ENCODE peak calls at places on chromosomes 2 and 18, in four cellular contexts. One of them, this sample, is unnamed.

GRCh38 chr2:160482673-160483072 is 10.9 kb downstream of the RBMS1 start:
- DNase-seq in MM.1S: no peak
- DNase-seq in mammary epithelial cell: no peak
- DNase-seq in hepatocyte: no peak
- DNase-seq in this sample: no peak

GRCh38 chr18:44229693-44230108 is 451.0 kb upstream of the SETBP1 start:
- DNase-seq in mammary epithelial cell: peak; percentile 42
- DNase-seq in hepatocyte: peak; percentile 57
- DNase-seq in MM.1S: no peak
- DNase-seq in this sample: peak; percentile 51

GRCh38 chr2:23669413-23670244 is 257.3 kb downstream of the ATAD2B start:
- DNase-seq in hepatocyte: peak; percentile 44
- DNase-seq in mammary epithelial cell: peak; percentile 67
- DNase-seq in MM.1S: no peak
- DNase-seq in this sample: no peak

GRCh38 chr2:160652236-160652635 is 158.6 kb upstream of the RBMS1 start:
- DNase-seq in mammary epithelial cell: peak; percentile 91
- DNase-seq in MM.1S: peak; percentile 40
- DNase-seq in hepatocyte: no peak
- DNase-seq in this sample: peak; percentile 34

GRCh38 chr2:237184192-237184922 is 98.7 kb downstream of the COPS8 start:
- DNase-seq in MM.1S: no peak
- DNase-seq in hepatocyte: no peak
- DNase-seq in mammary epithelial cell: peak; percentile 26
- DNase-seq in this sample: peak; percentile 85

GRCh38 chr18:56458770-56459450 is 179.5 kb downstream of the TXNL1 start:
- DNase-seq in hepatocyte: no peak
- DNase-seq in mammary epithelial cell: no peak
- DNase-seq in MM.1S: no peak
- DNase-seq in this sample: no peak

GRCh38 chr2:179824961-179825360 is 36.5 kb downstream of the ZNF385B start:
- DNase-seq in mammary epithelial cell: no peak
- DNase-seq in MM.1S: no peak
- DNase-seq in hepatocyte: no peak
- DNase-seq in this sample: no peak

GRCh38 chr2:29054430-29054829 is 19.9 kb downstream of the PCARE start:
- DNase-seq in MM.1S: no peak
- DNase-seq in mammary epithelial cell: no peak
- DNase-seq in hepatocyte: no peak
- DNase-seq in this sample: no peak

GRCh38 chr2:99756059-99756458 is 266.2 kb upstream of the REV1 start:
- DNase-seq in MM.1S: no peak
- DNase-seq in hepatocyte: no peak
- DNase-seq in mammary epithelial cell: no peak
- DNase-seq in this sample: no peak

GRCh38 chr2:142140434-142140845 is 9.6 kb upstream of the LRP1B start:
- DNase-seq in hepatocyte: peak; percentile 57
- DNase-seq in mammary epithelial cell: no peak
- DNase-seq in MM.1S: peak; percentile 43
- DNase-seq in this sample: peak; percentile 34

GRCh38 chr2:177983183-177983788 is 89.3 kb downstream of the PDE11A start:
- DNase-seq in MM.1S: peak; percentile 64
- DNase-seq in hepatocyte: peak; percentile 69
- DNase-seq in mammary epithelial cell: peak; percentile 36
- DNase-seq in this sample: peak; percentile 79

GRCh38 chr2:86028763-86029381 is 76.8 kb downstream of the POLR1A start:
- DNase-seq in MM.1S: no peak
- DNase-seq in hepatocyte: no peak
- DNase-seq in mammary epithelial cell: no peak
- DNase-seq in this sample: no peak

GRCh38 chr2:54402350-54402749 is 53.8 kb upstream of the SPTBN1 start:
- DNase-seq in hepatocyte: peak; percentile 32
- DNase-seq in MM.1S: no peak
- DNase-seq in mammary epithelial cell: no peak
- DNase-seq in this sample: peak; percentile 23

GRCh38 chr2:240018071-240018750 is 6.9 kb downstream of the NDUFA10 start:
- DNase-seq in MM.1S: no peak
- DNase-seq in hepatocyte: no peak
- DNase-seq in mammary epithelial cell: no peak
- DNase-seq in this sample: no peak

GRCh38 chr2:208406474-208407451 is at the start of gene PTH2R:
- DNase-seq in mammary epithelial cell: no peak
- DNase-seq in hepatocyte: peak; percentile 37
- DNase-seq in MM.1S: no peak
- DNase-seq in this sample: peak; percentile 23

GRCh38 chr18:13264091-13264777 is 45.7 kb downstream of the LDLRAD4 start:
- DNase-seq in hepatocyte: peak; percentile 65
- DNase-seq in MM.1S: no peak
- DNase-seq in mammary epithelial cell: no peak
- DNase-seq in this sample: no peak

GRCh38 chr2:109210431-109211200 is 81.6 kb downstream of the SH3RF3 start:
- DNase-seq in hepatocyte: no peak
- DNase-seq in mammary epithelial cell: no peak
- DNase-seq in MM.1S: no peak
- DNase-seq in this sample: peak; percentile 81

GRCh38 chr2:233414777-233415570 is 60.7 kb downstream of the DGKD start:
- DNase-seq in hepatocyte: no peak
- DNase-seq in mammary epithelial cell: peak; percentile 66
- DNase-seq in MM.1S: no peak
- DNase-seq in this sample: peak; percentile 81

GRCh38 chr2:226674123-226674522 is 125.5 kb downstream of the IRS1 start:
- DNase-seq in MM.1S: no peak
- DNase-seq in mammary epithelial cell: no peak
- DNase-seq in hepatocyte: no peak
- DNase-seq in this sample: peak; percentile 33

GRCh38 chr2:101383016-101383541 is 4.2 kb downstream of the CREG2 start:
- DNase-seq in MM.1S: no peak
- DNase-seq in mammary epithelial cell: no peak
- DNase-seq in hepatocyte: no peak
- DNase-seq in this sample: no peak

DNA sequence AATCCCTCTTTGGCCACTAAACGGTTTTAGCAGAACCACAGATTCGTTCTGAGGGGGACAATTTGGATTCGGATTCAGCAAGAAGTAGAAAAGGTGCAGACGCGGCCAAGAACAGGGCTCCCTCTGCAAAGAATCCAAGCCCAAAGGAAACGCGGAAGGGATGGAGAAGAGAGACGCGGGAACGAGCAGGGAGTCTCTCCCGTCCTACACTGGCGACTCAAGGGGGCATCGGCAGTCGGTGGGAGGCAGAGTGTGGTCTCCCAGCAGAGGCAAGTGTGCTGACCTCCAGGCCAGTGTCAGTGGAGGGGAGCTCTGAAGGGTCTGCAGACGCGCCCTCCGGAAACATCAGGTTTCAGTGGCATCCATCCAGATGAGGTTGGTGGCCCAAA is 1.1 kb downstream of the TMEM163 start:
- DNase-seq in MM.1S: no peak
- DNase-seq in hepatocyte: no peak
- DNase-seq in mammary epithelial cell: no peak
- DNase-seq in this sample: peak; percentile 9
- TF ChIP-seq EZH2 in MM.1S: no peak
- TF ChIP-seq EZH2 in hepatocyte: peak; percentile 90
- TF ChIP-seq EZH2 in mammary epithelial cell: peak; percentile 97
- TF ChIP-seq EZH2 in this sample: no peak

DNA sequence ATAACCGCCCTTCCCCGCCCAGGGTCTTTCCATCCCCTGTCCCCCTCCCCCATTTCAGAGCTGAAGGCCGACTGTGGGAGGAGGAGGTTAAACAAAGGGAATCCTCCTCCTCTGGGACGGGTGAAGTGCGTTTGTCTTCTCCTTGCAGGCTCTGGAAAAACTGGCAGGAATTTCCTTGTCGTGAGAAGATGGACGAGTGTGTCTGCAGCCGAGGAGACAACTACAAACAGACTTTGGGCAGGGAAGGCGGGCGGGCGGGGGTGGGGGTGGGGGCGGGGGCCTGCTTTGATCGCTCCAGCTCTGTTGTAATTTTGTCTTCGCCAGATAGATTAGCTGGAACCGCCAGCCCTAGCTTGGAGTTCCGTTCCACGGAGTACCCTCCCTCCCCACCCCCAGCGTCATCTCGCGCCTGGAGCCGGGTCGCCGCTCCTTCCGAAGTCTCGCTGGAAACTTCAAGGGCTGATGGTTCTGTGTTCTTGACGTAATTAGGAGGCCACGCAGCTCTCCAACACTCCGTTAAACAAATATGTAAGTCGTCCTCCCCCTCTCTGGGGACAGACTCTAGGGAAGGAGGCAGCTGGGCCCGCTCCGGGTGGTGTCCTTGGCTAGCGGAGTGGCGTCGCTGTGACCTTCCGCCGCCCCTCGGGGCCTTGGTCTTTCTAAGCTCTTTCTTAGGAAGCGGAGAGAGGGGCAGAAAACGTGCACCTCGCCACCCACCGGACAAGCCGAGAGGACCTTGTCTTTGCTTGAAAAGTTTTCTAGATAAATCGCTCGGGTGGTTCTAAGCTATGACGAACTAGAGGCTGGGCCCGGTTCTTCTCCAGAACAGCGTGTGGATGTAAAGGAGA is 6.2 kb upstream of the SP9 start:
- DNase-seq in MM.1S: no peak
- DNase-seq in hepatocyte: peak; percentile 29
- DNase-seq in mammary epithelial cell: no peak
- DNase-seq in this sample: peak; percentile 55
- TF ChIP-seq EZH2 in MM.1S: no peak
- TF ChIP-seq EZH2 in hepatocyte: peak; percentile 25
- TF ChIP-seq EZH2 in mammary epithelial cell: no peak
- TF ChIP-seq EZH2 in this sample: no peak

DNA sequence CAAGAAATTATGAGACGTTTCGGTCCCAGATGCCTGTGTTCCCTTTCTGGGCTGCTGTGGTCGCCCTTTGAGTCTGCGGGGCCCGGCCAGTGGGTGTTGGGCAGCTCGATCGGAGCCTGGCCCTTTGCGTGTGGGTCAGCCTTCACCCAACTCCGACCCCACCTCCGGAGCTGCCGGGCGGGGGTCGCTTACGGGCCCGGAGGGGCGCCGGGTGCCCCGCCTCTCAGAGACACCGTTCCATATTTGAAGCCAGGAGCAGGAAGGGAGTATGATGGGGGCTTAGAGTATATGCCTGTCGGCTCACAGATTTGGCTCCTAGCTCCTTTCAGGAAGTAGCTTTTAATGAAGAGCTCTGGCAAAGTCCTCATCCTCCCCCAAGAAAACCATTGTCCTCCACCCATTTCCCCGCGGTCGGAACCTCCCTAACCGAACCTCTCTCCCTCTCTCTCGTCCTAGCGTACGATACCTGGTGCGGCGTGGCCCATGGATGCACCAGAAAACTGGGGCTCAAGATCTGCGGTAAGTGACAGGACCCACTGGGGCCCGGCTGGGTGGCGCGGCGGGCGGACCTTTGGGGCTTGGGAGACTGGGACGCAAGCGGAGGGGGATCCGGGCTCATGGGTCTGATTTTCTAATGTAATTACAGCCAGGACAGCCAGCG is 5.1 kb downstream of the GAD1 start:
- DNase-seq in MM.1S: no peak
- DNase-seq in hepatocyte: no peak
- DNase-seq in mammary epithelial cell: no peak
- DNase-seq in this sample: no peak
- TF ChIP-seq EZH2 in MM.1S: no peak
- TF ChIP-seq EZH2 in hepatocyte: no peak
- TF ChIP-seq EZH2 in mammary epithelial cell: peak; percentile 25
- TF ChIP-seq EZH2 in this sample: no peak

GRCh38 chr2:20671036-20671735 is 4.2 kb downstream of the GDF7 start:
- DNase-seq in hepatocyte: no peak
- DNase-seq in MM.1S: no peak
- DNase-seq in mammary epithelial cell: no peak
- DNase-seq in this sample: peak; percentile 11

GRCh38 chr2:20668470-20668869 is 1.5 kb downstream of the GDF7 start:
- DNase-seq in MM.1S: no peak
- DNase-seq in hepatocyte: no peak
- DNase-seq in mammary epithelial cell: no peak
- DNase-seq in this sample: no peak

GRCh38 chr2:20670315-20671035 is 3.5 kb downstream of the GDF7 start:
- DNase-seq in MM.1S: no peak
- DNase-seq in hepatocyte: no peak
- DNase-seq in mammary epithelial cell: no peak
- DNase-seq in this sample: peak; percentile 37

GRCh38 chr2:20668871-20669475 is 2.0 kb downstream of the GDF7 start:
- DNase-seq in hepatocyte: no peak
- DNase-seq in mammary epithelial cell: no peak
- DNase-seq in MM.1S: no peak
- DNase-seq in this sample: no peak

DNA sequence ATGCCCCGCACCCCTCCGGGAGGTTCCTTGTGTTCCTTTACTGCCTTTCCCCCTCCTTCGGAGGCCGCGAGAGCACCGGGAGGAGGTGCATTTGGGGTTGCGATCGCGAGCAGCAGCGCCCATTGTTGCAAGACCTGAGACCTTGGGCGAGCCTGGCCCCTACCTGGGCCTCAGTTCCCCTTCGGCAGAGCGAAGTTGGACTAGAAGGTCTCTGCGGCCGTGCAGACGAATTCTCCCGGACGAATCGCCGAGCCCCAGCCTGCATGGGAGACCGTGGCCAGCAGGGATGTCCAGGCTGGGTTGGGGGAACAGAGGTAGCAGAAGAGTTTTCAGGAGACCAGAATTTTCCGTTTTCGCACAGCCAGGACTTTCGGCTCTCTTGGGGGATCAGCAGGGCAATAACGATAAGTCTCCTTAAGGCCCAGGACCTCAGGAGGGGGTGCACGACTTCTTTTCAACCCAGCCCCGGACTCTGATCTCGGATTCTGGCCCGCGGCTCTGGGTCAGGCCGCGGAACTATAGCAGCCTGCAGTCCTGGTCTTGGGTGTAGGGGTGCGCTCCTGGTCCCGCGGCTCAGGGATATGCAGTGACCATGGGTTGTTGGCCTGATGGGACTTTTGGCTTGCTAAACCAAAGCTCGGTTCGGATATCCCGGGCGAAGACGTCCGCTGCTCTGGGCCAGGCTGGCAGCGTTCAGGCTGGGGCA is 2.8 kb downstream of the GDF7 start:
- DNase-seq in mammary epithelial cell: no peak
- DNase-seq in hepatocyte: no peak
- DNase-seq in MM.1S: no peak
- DNase-seq in this sample: no peak
- TF ChIP-seq EZH2 in mammary epithelial cell: no peak
- TF ChIP-seq EZH2 in hepatocyte: no peak
- TF ChIP-seq EZH2 in MM.1S: no peak
- TF ChIP-seq EZH2 in this sample: no peak

GRCh38 chr18:59268127-59268721 is 5.0 kb downstream of the RAX start:
- DNase-seq in hepatocyte: no peak
- DNase-seq in mammary epithelial cell: no peak
- DNase-seq in MM.1S: no peak
- DNase-seq in this sample: no peak
- TF ChIP-seq EZH2 in hepatocyte: peak; percentile 94
- TF ChIP-seq EZH2 in mammary epithelial cell: no peak
- TF ChIP-seq EZH2 in MM.1S: no peak
- TF ChIP-seq EZH2 in this sample: no peak